ENCODE peak calls at places on chromosomes 13 and 19, in six cellular contexts. U is breast epithelium, F is Peyer's patch, J is IMR-90, P is esophagus squamous epithelium, Q is sigmoid colon. N is an unnamed sample.

GRCh38 chr13:19984430-19985218 is 26.1 kb downstream of the ZMYM2 start:
- DNase-seq in J (peak; percentile 72), U (no peak), Q (no peak), P (no peak), F (no peak), N (peak; percentile 5)

GRCh38 chr13:23889598-23890224 is 511 bp upstream of the MIPEP start:
- DNase-seq in F (no peak), Q (no peak), U (no peak), P (no peak), J (no peak), N (no peak)

GRCh38 chr13:22387899-22388298 is 717.0 kb downstream of the FGF9 start:
- DNase-seq in Q (no peak), P (no peak), J (no peak), U (no peak), F (no peak), N (no peak)

GRCh38 chr13:39347926-39348901 is 254.8 kb downstream of the LHFPL6 start:
- DNase-seq in P (no peak), F (no peak), Q (no peak), U (no peak), J (no peak), N (no peak)

GRCh38 chr13:59422646-59423045 is 741.1 kb downstream of the DIAPH3 start:
- DNase-seq in P (no peak), U (no peak), J (peak; percentile 12), F (no peak), Q (no peak), N (no peak)

GRCh38 chr13:64925727-64926126 is 2304.4 kb downstream of the PCDH9 start:
- DNase-seq in Q (no peak), J (no peak), U (no peak), F (no peak), P (no peak), N (no peak)

GRCh38 chr19:18771328-18772242 is 19.5 kb downstream of the COMP start:
- DNase-seq in J (no peak), Q (no peak), F (no peak), U (no peak), P (no peak), N (no peak)

GRCh38 chr13:37306778-37307544 is 201.5 kb upstream of the CSNK1A1L start:
- DNase-seq in J (peak; percentile 98), U (no peak), P (no peak), F (no peak), Q (no peak), N (peak; percentile 13)

GRCh38 chr13:80047406-80047805 is 293.5 kb downstream of the SPRY2 start:
- DNase-seq in P (no peak), J (peak; percentile 69), F (no peak), U (no peak), Q (no peak), N (no peak)

GRCh38 chr13:29993716-29994488 is 143.5 kb upstream of the UBL3 start:
- DNase-seq in J (peak; percentile 90), Q (no peak), U (no peak), P (no peak), F (no peak), N (peak; percentile 35)

GRCh38 chr13:102697929-102698648 is 3.2 kb upstream of the METTL21C start:
- DNase-seq in P (no peak), J (no peak), Q (no peak), U (no peak), F (no peak), N (no peak)

GRCh38 chr19:21463449-21464105 is 41.8 kb upstream of the ZNF429 start:
- DNase-seq in F (no peak), Q (no peak), J (no peak), P (no peak), U (peak; percentile 41), N (no peak)

GRCh38 chr13:45119469-45119989 is 781 bp upstream of the GTF2F2 start:
- DNase-seq in U (no peak), J (peak; percentile 77), F (peak; percentile 68), P (no peak), Q (no peak), N (peak; percentile 22)

GRCh38 chr13:45120967-45121366 is 657 bp downstream of the GTF2F2 start:
- DNase-seq in P (no peak), U (no peak), J (no peak), F (no peak), Q (no peak), N (no peak)

GRCh38 chr13:45121421-45121820 is 1.1 kb downstream of the GTF2F2 start:
- DNase-seq in U (no peak), F (no peak), J (peak; percentile 53), P (no peak), Q (no peak), N (no peak)

GRCh38 chr13:45122941-45123340 is 2.6 kb downstream of the GTF2F2 start:
- DNase-seq in Q (no peak), F (no peak), J (no peak), U (no peak), P (no peak), N (no peak)

DNA sequence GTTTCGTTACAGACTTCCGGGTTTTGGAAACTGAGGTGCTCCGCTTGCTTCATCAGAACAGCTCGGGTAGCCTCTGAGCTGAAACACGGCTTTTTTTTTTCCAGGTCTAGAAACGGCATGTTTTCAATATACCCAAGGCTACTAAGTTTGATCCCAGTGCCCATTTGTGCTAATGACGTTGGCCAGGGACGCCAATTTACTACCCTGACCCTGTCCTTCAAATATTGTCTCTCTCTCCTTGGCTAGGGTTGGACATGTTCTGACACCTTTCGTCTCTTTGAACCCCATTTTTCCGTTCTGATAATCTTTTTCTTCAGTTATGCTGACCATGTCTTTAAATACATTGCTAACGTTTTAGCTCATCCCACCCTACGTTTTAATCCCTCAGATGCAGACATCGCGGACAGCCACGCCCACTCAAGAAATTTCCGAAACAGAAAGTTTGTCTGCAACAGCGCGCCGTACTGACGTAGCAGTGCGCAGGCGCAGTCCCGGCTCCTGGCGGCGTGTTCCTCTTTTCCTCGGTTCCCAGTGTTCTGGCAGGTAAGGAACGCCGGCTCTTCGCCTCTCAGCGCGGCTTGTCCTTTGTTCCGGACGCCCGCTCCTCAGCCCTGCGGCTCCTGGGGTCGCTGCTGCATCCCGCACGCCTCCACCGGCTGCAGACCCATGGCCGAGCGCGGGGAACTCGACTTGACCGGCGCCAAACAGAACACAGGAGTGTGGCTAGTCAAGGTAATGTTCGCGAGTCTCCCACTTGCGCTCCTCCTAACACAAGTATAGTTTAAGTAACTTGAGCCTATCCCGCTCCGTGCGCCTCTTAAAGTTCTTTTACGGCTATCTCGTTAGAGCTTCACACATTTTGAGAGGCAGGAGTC is at the start of gene GTF2F2:
- DNase-seq in U (peak; percentile 80), J (peak; percentile 90), P (no peak), Q (peak; percentile 96), F (peak; percentile 94), N (peak; percentile 30)
- TF ChIP-seq POLR2A in U (peak; percentile 20), J (peak; percentile 72), P (no peak), Q (peak; percentile 21), F (no peak), N (peak; percentile 64)

DNA sequence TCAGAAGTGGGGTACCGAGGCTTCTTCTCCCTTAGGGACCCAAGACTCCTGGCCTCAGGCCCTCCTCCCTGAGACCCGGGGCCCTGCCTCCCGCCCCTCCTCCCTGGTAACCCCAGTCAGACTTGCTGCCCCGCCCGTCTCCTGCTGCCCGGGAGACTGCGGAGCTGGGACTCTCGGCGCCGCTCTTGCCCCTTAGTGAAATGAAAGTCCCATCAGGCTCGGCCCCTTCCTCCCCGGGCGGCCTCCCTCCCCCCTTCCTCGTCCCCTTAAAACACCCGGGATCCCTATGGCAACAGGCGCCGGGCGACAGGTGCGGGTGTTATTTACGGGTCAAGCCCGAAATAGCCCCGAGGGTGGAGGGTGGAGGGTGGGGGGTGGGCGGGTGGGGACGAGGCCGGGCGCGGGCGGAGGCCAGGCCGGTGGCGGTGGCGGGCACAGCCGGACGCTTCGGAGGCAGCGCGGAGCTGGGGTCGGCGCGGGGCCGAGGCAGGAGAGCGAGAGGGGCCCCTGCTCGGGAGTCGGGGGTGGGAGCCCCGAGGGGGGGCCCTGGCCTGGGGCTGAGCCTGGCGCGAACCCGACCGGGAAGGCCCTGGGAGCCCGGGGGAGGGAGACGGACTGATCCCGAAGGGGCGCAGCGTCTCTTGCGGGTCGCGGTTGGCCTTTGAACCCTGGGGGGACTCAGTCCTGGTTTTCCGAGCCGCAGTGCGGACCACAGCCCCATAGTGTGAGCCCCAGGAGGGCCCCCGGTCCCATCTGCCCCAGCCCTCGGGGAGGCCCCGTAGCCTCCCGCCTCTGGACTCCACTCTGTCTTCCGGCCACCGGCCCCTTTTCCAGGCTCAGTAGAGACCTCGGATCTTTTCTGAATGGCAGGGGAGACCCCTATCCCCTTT is at the start of gene CACNG6:
- DNase-seq in Q (no peak), P (no peak), J (no peak), U (no peak), F (no peak), N (peak; percentile 95)
- TF ChIP-seq POLR2A in Q (no peak), P (no peak), J (no peak), U (no peak), F (no peak), N (peak; percentile 12)

GRCh38 chr19:38251564-38252051 is 4.6 kb downstream of the PPP1R14A start:
- DNase-seq in U (peak; percentile 85), Q (peak; percentile 83), J (no peak), P (no peak), F (no peak), N (no peak)
- TF ChIP-seq POLR2A in U (peak; percentile 27), Q (no peak), J (no peak), P (no peak), F (no peak), N (no peak)

GRCh38 chr19:5788422-5788821 is 2.5 kb downstream of the DUS3L start:
- DNase-seq in U (no peak), F (no peak), J (no peak), P (no peak), Q (no peak), N (no peak)
- TF ChIP-seq POLR2A in U (no peak), F (no peak), J (no peak), P (no peak), Q (no peak), N (no peak)

GRCh38 chr19:38402967-38403674 is at the start of gene FAM98C:
- DNase-seq in Q (peak; percentile 98), P (peak; percentile 90), U (peak; percentile 98), F (peak; percentile 98), J (peak; percentile 92), N (peak; percentile 100)
- TF ChIP-seq POLR2A in Q (no peak), P (no peak), U (peak; percentile 17), F (peak; percentile 38), J (peak; percentile 53), N (peak; percentile 51)

DNA sequence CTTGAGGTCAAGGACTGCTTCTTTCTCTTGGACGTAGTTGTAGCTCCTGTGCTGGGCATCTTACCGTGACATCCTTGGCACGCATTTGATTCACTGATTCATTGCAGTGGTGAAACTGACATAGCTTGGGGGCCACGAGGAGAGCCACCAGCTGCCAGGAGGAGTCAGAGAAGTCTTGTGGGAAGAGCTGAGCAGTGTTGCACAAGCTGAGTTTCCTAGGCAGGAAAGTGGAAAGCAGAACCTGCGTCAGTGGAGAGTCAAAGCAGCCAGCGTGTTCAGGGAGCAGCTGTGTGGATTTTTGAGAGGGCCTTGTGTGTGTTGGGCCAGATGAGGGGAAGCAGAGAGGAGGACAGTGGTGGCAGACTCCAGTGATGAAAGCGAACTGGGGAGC is 5.3 kb upstream of the GPR183 start:
- DNase-seq in J (peak; percentile 39), Q (peak; percentile 93), P (peak; percentile 23), F (peak; percentile 77), U (peak; percentile 55), N (no peak)
- TF ChIP-seq POLR2A in J (no peak), Q (no peak), P (no peak), F (no peak), U (no peak), N (no peak)

N was measured in H54.